ENCODE peak calls at places on chromosomes 2 and 18, in four cellular contexts. One of them, this sample, is unnamed.

GRCh38 chr2:239945751-239946569 is 79.2 kb downstream of the NDUFA10 start:
- DNase-seq in HEK293T: no peak
- DNase-seq in nephron progenitor cell: no peak
- DNase-seq in HuH-7.5: no peak
- DNase-seq in this sample: peak; percentile 20

GRCh38 chr2:104444840-104445239 is 409.1 kb upstream of the POU3F3 start:
- DNase-seq in nephron progenitor cell: no peak
- DNase-seq in HuH-7.5: no peak
- DNase-seq in HEK293T: no peak
- DNase-seq in this sample: no peak

GRCh38 chr18:57542126-57542525 is 44.4 kb downstream of the FECH start:
- DNase-seq in HuH-7.5: no peak
- DNase-seq in HEK293T: no peak
- DNase-seq in nephron progenitor cell: no peak
- DNase-seq in this sample: no peak

GRCh38 chr2:242020196-242021004 is 150.9 kb downstream of the RTP5 start:
- DNase-seq in HuH-7.5: no peak
- DNase-seq in nephron progenitor cell: no peak
- DNase-seq in HEK293T: no peak
- DNase-seq in this sample: peak; percentile 69

GRCh38 chr2:237819231-237819630 is 20.7 kb downstream of the RBM44 start:
- DNase-seq in HEK293T: no peak
- DNase-seq in HuH-7.5: no peak
- DNase-seq in nephron progenitor cell: no peak
- DNase-seq in this sample: no peak

GRCh38 chr2:873651-874580 is 76.7 kb upstream of the SNTG2 start:
- DNase-seq in HEK293T: no peak
- DNase-seq in nephron progenitor cell: no peak
- DNase-seq in HuH-7.5: no peak
- DNase-seq in this sample: no peak

GRCh38 chr2:144320491-144320890 is 199.4 kb downstream of the ZEB2 start:
- DNase-seq in HEK293T: no peak
- DNase-seq in HuH-7.5: no peak
- DNase-seq in nephron progenitor cell: no peak
- DNase-seq in this sample: no peak

GRCh38 chr2:209579236-209579749 is 155.4 kb downstream of the MAP2 start:
- DNase-seq in nephron progenitor cell: peak; percentile 35
- DNase-seq in HEK293T: peak; percentile 21
- DNase-seq in HuH-7.5: no peak
- DNase-seq in this sample: peak; percentile 50

GRCh38 chr2:48398285-48399135 is 131.4 kb upstream of the STON1 start:
- DNase-seq in HEK293T: no peak
- DNase-seq in nephron progenitor cell: no peak
- DNase-seq in HuH-7.5: no peak
- DNase-seq in this sample: no peak

GRCh38 chr18:75478996-75479870 is 51.7 kb upstream of the SMIM21 start:
- DNase-seq in HEK293T: peak; percentile 32
- DNase-seq in HuH-7.5: no peak
- DNase-seq in nephron progenitor cell: no peak
- DNase-seq in this sample: no peak

GRCh38 chr2:25041307-25041927 is 459 bp upstream of the EFR3B start:
- DNase-seq in nephron progenitor cell: peak; percentile 67
- DNase-seq in HuH-7.5: peak; percentile 68
- DNase-seq in HEK293T: peak; percentile 67
- DNase-seq in this sample: peak; percentile 55

GRCh38 chr2:203842373-203842772 is 25.2 kb upstream of the CTLA4 start:
- DNase-seq in HuH-7.5: no peak
- DNase-seq in nephron progenitor cell: no peak
- DNase-seq in HEK293T: no peak
- DNase-seq in this sample: no peak

GRCh38 chr18:12076424-12077140 is 17.1 kb upstream of the ANKRD62 start:
- DNase-seq in HuH-7.5: no peak
- DNase-seq in HEK293T: peak; percentile 45
- DNase-seq in nephron progenitor cell: peak; percentile 69
- DNase-seq in this sample: no peak

GRCh38 chr2:215830313-215830712 is 183.0 kb downstream of the MREG start:
- DNase-seq in nephron progenitor cell: no peak
- DNase-seq in HuH-7.5: peak; percentile 18
- DNase-seq in HEK293T: no peak
- DNase-seq in this sample: no peak

GRCh38 chr2:207333599-207334308 is 168.0 kb upstream of the KLF7 start:
- DNase-seq in HEK293T: no peak
- DNase-seq in HuH-7.5: no peak
- DNase-seq in nephron progenitor cell: no peak
- DNase-seq in this sample: no peak